ENCODE peak calls at places on chromosome 1, in ten cellular contexts. C, T, S, R, O, L, X, N, K and P are unnamed samples. For H3K9me3, the result is how much of the 10 kb centered on the place peaks cover.

GRCh38 chr1:15944308-15945010 is 31.4 kb downstream of the ZBTB17 start:
- DNase-seq in C (no peak), T (no peak), S (no peak), R (no peak), O (no peak), L (no peak), X (no peak), N (no peak), K (no peak), P (peak)

GRCh38 chr1:63304410-63304809 is 18.0 kb upstream of the FOXD3 start:
- DNase-seq in C (no peak), T (no peak), S (no peak), R (no peak), O (no peak), L (no peak), X (no peak), N (no peak), K (no peak), P (no peak)

GRCh38 chr1:178451529-178451928 is 45.2 kb downstream of the CLEC20A start:
- DNase-seq in C (no peak), T (no peak), S (no peak), R (no peak), O (no peak), L (no peak), X (no peak), N (no peak), K (no peak), P (no peak)

GRCh38 chr1:7827134-7827955 is 25.5 kb downstream of the UTS2 start:
- DNase-seq in C (no peak), T (no peak), S (peak), R (no peak), O (no peak), L (no peak), X (no peak), N (peak), K (no peak), P (peak)

GRCh38 chr1:236148471-236148847 is 6.1 kb downstream of the GPR137B start:
- DNase-seq in C (no peak), T (no peak), S (no peak), R (no peak), O (no peak), L (no peak), X (no peak), N (no peak), K (no peak), P (no peak)

GRCh38 chr1:63915121-63915520 is 141.3 kb downstream of the ROR1 start:
- DNase-seq in C (no peak), T (no peak), S (no peak), R (no peak), O (no peak), L (no peak), X (no peak), N (no peak), K (no peak), P (no peak)

GRCh38 chr1:164337885-164338284 is 221.1 kb upstream of the PBX1 start:
- DNase-seq in C (no peak), T (no peak), S (no peak), R (no peak), O (no peak), L (no peak), X (no peak), N (no peak), K (no peak), P (no peak)

GRCh38 chr1:39391741-39392679 is 99.4 kb upstream of the BMP8A start:
- DNase-seq in C (peak), T (no peak), S (peak), R (no peak), O (no peak), L (no peak), X (no peak), N (no peak), K (no peak), P (no peak)

GRCh38 chr1:36369061-36369470 is 16.7 kb downstream of the STK40 start:
- DNase-seq in C (peak), T (peak), S (peak), R (peak), O (peak), L (peak), X (peak), N (peak), K (peak), P (peak)

GRCh38 chr1:164702216-164702615 is 143.2 kb downstream of the PBX1 start:
- DNase-seq in C (no peak), T (no peak), S (no peak), R (no peak), O (no peak), L (no peak), X (no peak), N (no peak), K (no peak), P (no peak)

GRCh38 chr1:37998913-37999433 is 6.3 kb downstream of the FHL3 start:
- DNase-seq in C (no peak), T (no peak), S (no peak), R (no peak), O (no peak), L (no peak), X (no peak), N (no peak), K (peak), P (peak)

GRCh38 chr1:160954158-160955104 is at the start of gene ITLN2:
- DNase-seq in C (no peak), T (no peak), S (peak), R (no peak), O (peak), L (no peak), X (peak), N (peak), K (no peak), P (no peak)

GRCh38 chr1:41366428-41367101 is 5.3 kb downstream of the FOXO6 start:
- DNase-seq in C (no peak), T (peak), S (peak), R (peak), O (no peak), L (no peak), X (peak), N (peak), K (no peak), P (no peak)

GRCh38 chr1:34549199-34549598 is 205.6 kb upstream of the GJB5 start:
- DNase-seq in C (no peak), T (no peak), S (peak), R (no peak), O (peak), L (no peak), X (peak), N (no peak), K (no peak), P (no peak)

GRCh38 chr1:147109041-147109440 is 63.2 kb downstream of the PRKAB2 start:
- DNase-seq in C (no peak), T (no peak), S (no peak), R (no peak), O (no peak), L (no peak), X (no peak), N (no peak), K (no peak), P (no peak)

GRCh38 chr1:78645728-78646127 is 3.9 kb upstream of the IFI44 start:
- DNase-seq in C (peak), T (no peak), S (peak), R (no peak), O (no peak), L (no peak), X (no peak), N (peak), K (no peak), P (no peak)

GRCh38 chr1:192632188-192632587 is 3.8 kb upstream of the RGS13 start:
- DNase-seq in C (no peak), T (no peak), S (no peak), R (no peak), O (no peak), L (no peak), X (no peak), N (no peak), K (no peak), P (no peak)

GRCh38 chr1:211548321-211549091 is 30.5 kb downstream of the SLC30A1 start:
- DNase-seq in C (no peak), T (no peak), S (peak), R (peak), O (peak), L (no peak), X (no peak), N (no peak), K (no peak), P (no peak)

GRCh38 chr1:223129229-223129851 is 13.7 kb downstream of the TLR5 start:
- DNase-seq in C (peak), T (peak), S (peak), R (peak), O (peak), L (peak), X (peak), N (no peak), K (peak), P (peak)

GRCh38 chr1:246782120-246782900 is 58.1 kb downstream of the SCCPDH start:
- DNase-seq in C (no peak), T (no peak), S (no peak), R (no peak), O (no peak), L (no peak), X (no peak), N (no peak), K (no peak), P (peak)

GRCh38 chr1:37795340-37796110 is 1.9 kb downstream of the MANEAL start:
- DNase-seq in C (peak), T (peak), S (peak), R (peak), O (peak), L (peak), X (peak), N (no peak), K (peak), P (peak)

GRCh38 chr1:76901158-76901767 is 34.0 kb downstream of the ST6GALNAC5 start:
- DNase-seq in C (peak), T (no peak), S (peak), R (no peak), O (no peak), L (no peak), X (peak), N (no peak), K (no peak), P (peak)

GRCh38 chr1:199124351-199124750 is 485.5 kb downstream of the PTPRC start:
- DNase-seq in C (no peak), T (no peak), S (no peak), R (no peak), O (no peak), L (no peak), X (no peak), N (no peak), K (no peak), P (no peak)

GRCh38 chr1:21589618-21590017 is 79.5 kb downstream of the RAP1GAP start:
- DNase-seq in C (no peak), T (no peak), S (no peak), R (no peak), O (no peak), L (no peak), X (no peak), N (no peak), K (no peak), P (no peak)

GRCh38 chr1:21585037-21585436 is 75.8 kb downstream of the ALPL start:
- DNase-seq in C (peak), T (no peak), S (no peak), R (no peak), O (no peak), L (no peak), X (no peak), N (no peak), K (no peak), P (no peak)

GRCh38 chr1:21587602-21587953 is 78.4 kb downstream of the ALPL start:
- DNase-seq in C (no peak), T (no peak), S (no peak), R (no peak), O (no peak), L (no peak), X (no peak), N (no peak), K (no peak), P (no peak)

GRCh38 chr1:21586222-21586621 is 77.0 kb downstream of the ALPL start:
- DNase-seq in C (no peak), T (no peak), S (no peak), R (no peak), O (no peak), L (no peak), X (no peak), N (no peak), K (no peak), P (no peak)

GRCh38 chr1:21586926-21587601 is 77.8 kb downstream of the ALPL start:
- DNase-seq in C (peak), T (peak), S (peak), R (no peak), O (peak), L (peak), X (no peak), N (no peak), K (peak), P (no peak)
- H3K4me3 ChIP-seq in C (no peak), T (no peak), S (no peak), R (no peak), O (no peak), L (no peak), X (no peak), N (no peak), K (no peak), P (no peak)

GRCh38 chr1:248111157-248111556 is 16.2 kb downstream of the OR2L13 start:
- DNase-seq in C (no peak), T (no peak), S (no peak), R (no peak), O (no peak), L (no peak), X (no peak), N (no peak), K (no peak), P (no peak)

DNA sequence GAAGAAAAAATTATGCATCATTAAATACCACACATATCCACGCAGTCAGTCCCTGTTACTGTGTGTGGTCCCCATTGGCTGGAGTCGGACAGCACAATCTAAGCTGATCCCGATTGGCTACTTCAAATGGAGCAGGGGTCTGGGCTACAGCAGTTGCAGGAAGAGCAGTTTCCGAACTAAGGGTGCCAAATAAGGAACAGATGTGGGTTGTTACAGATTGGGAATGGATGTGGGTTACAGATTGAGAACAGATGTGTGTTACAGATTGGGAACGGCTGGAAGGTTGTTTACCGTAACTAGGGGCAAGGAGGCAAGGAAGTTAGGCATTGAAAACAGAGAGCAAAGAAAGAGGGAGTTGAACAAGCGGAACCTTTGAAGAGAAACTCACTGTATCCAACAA is 19.9 kb downstream of the OR2L13 start:
- DNase-seq in C (no peak), T (no peak), S (no peak), R (no peak), O (no peak), L (no peak), X (no peak), N (no peak), K (no peak), P (no peak)
- H3K9me3 ChIP-seq in C (under half), T (under half), S (under half), R (under half), O (under half), L (under half), X (under half), N (under half), K (under half), P (under half)

GRCh38 chr1:153635872-153636271 is 2.0 kb downstream of the CHTOP start:
- DNase-seq in C (no peak), T (peak), S (no peak), R (no peak), O (no peak), L (no peak), X (no peak), N (no peak), K (peak), P (no peak)
- H3K4me3 ChIP-seq in C (peak), T (peak), S (no peak), R (peak), O (peak), L (no peak), X (no peak), N (no peak), K (no peak), P (peak)

GRCh38 chr1:43446388-43446740 is 7.4 kb downstream of the HYI start:
- DNase-seq in C (no peak), T (no peak), S (no peak), R (peak), O (peak), L (no peak), X (no peak), N (no peak), K (no peak), P (no peak)
- H3K9me3 ChIP-seq in C (under half), T (under half), S (under half), R (under half), O (under half), L (under half), X (under half), N (under half), K (under half), P (under half)

GRCh38 chr1:245091171-245091621 is 63.6 kb upstream of the KIF26B start:
- DNase-seq in C (no peak), T (no peak), S (no peak), R (no peak), O (no peak), L (no peak), X (no peak), N (no peak), K (no peak), P (no peak)

GRCh38 chr1:245094092-245094491 is 60.7 kb upstream of the KIF26B start:
- DNase-seq in C (no peak), T (no peak), S (no peak), R (no peak), O (no peak), L (no peak), X (no peak), N (no peak), K (no peak), P (no peak)

GRCh38 chr1:245092638-245092976 is 62.2 kb upstream of the KIF26B start:
- DNase-seq in C (no peak), T (no peak), S (no peak), R (no peak), O (no peak), L (no peak), X (no peak), N (no peak), K (no peak), P (no peak)

GRCh38 chr1:245090491-245091090 is 64.2 kb upstream of the KIF26B start:
- DNase-seq in C (no peak), T (no peak), S (no peak), R (no peak), O (no peak), L (no peak), X (no peak), N (no peak), K (no peak), P (no peak)

DNA sequence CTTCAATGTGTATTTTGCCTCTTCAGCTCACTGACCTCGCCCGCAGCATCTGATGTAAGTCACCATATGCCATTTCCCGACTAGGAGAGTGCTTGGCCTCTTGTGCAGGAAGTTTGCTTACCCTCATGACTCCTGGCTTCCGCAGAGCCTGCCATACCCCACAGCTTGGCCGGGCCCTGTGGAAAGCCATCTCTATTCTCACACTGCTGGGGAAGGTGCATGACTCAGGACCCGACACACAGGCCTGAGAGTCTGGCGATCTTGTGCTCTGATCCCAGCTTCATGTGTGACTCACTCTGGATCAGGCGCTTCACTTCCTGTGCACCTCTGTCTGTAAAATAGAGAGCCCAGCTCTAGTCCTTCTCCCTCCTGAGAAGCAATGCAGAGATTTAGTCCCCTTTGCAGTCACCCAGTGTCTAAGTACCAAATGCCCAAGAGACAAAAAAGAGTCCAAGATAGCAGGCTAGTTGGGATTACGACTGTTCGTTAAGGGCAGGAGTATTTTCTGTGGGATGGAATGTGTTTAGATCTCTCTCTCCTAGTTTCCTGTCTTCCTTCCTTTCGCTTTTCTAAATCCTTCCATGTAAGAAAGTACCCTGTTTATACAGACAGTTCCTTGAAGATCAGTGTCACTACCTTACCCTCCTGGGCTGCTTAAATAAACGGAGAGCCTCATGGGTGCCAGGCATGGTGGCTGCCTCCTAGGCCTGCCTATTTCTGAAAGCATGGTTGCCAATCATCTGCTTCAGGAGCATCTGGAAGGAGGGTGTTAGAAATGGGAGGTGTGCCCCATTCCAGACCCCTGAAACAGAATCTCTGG is 62.8 kb upstream of the KIF26B start:
- DNase-seq in C (peak), T (peak), S (peak), R (peak), O (no peak), L (peak), X (peak), N (no peak), K (no peak), P (peak)
- H3K4me3 ChIP-seq in C (no peak), T (no peak), S (no peak), R (no peak), O (no peak), L (no peak), X (no peak), N (no peak), K (no peak), P (no peak)

GRCh38 chr1:152747831-152748230 is 10.0 kb upstream of the KPRP start:
- DNase-seq in C (no peak), T (no peak), S (no peak), R (no peak), O (no peak), L (no peak), X (no peak), N (no peak), K (no peak), P (no peak)

GRCh38 chr1:152753586-152753985 is 4.2 kb upstream of the KPRP start:
- DNase-seq in C (no peak), T (no peak), S (no peak), R (no peak), O (no peak), L (no peak), X (no peak), N (no peak), K (no peak), P (no peak)

GRCh38 chr1:152756872-152757271 is 953 bp upstream of the KPRP start:
- DNase-seq in C (no peak), T (no peak), S (no peak), R (no peak), O (no peak), L (no peak), X (no peak), N (no peak), K (no peak), P (no peak)

GRCh38 chr1:152757747-152758146 is at the start of gene KPRP:
- DNase-seq in C (no peak), T (no peak), S (no peak), R (no peak), O (no peak), L (no peak), X (no peak), N (no peak), K (no peak), P (no peak)

GRCh38 chr1:152752225-152752624 is 5.6 kb upstream of the KPRP start:
- DNase-seq in C (no peak), T (no peak), S (no peak), R (no peak), O (no peak), L (no peak), X (no peak), N (no peak), K (no peak), P (no peak)
- H3K9me3 ChIP-seq in C (under half), T (under half), S (under half), R (under half), O (under half), L (under half), X (half or more), N (under half), K (under half), P (under half)

DNA sequence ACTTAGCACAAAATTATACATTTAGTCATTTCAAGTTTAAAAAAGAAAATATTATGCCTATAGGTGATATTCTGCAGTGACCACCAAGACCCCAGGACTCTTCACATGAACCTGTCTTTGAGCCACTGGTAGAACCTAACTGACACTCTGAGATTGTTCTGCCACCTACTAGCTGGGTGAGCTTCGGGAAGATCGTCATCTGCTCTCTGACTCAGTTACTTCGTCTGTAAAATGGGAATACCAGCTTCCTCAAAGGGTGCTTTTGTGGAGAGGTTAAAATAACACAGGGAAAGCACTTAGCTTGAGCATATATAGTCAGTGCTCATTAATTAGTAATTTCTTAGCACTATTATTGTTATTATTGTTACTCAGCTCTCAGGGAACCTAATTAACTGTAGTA is 228.5 kb upstream of the JUN start:
- DNase-seq in C (no peak), T (no peak), S (no peak), R (no peak), O (no peak), L (no peak), X (no peak), N (no peak), K (no peak), P (no peak)
- H3K4me3 ChIP-seq in C (no peak), T (no peak), S (no peak), R (no peak), O (no peak), L (no peak), X (no peak), N (no peak), K (no peak), P (no peak)